ENCODE peak calls at places on chromosomes 5 and 9, in six cellular contexts. B, L, U, F, H and C are unnamed samples.

GRCh38 chr9:22041792-22042191 is 32.7 kb upstream of the CDKN2B start:
- DNase-seq in H (no peak), F (no peak), B (no peak), L (no peak), U (peak; percentile 92), C (peak; percentile 82)

GRCh38 chr5:28975508-28975907 is 1937.1 kb upstream of the CDH9 start:
- DNase-seq in B (no peak), F (no peak), U (no peak), H (no peak), L (no peak), C (no peak)

GRCh38 chr5:112693301-112693700 is 44.4 kb upstream of the APC start:
- DNase-seq in B (no peak), U (no peak), L (no peak), F (no peak), H (no peak), C (no peak)

GRCh38 chr5:13985736-13986418 is 41.4 kb upstream of the DNAH5 start:
- DNase-seq in L (peak; percentile 75), F (peak; percentile 92), U (peak; percentile 30), B (no peak), H (no peak), C (no peak)

GRCh38 chr5:169803077-169803981 is 166.3 kb downstream of the DOCK2 start:
- DNase-seq in H (no peak), L (peak; percentile 55), U (peak; percentile 12), F (no peak), B (peak; percentile 55), C (no peak)

GRCh38 chr5:14429102-14429501 is 152.5 kb upstream of the OTULINL start:
- DNase-seq in L (no peak), F (peak; percentile 53), B (no peak), H (no peak), U (peak; percentile 44), C (no peak)

GRCh38 chr9:133614678-133615077 is 5.5 kb upstream of the FAM163B start:
- DNase-seq in H (no peak), F (no peak), L (no peak), U (no peak), B (no peak), C (no peak)

GRCh38 chr9:134377976-134378375 is 51.7 kb downstream of the RXRA start:
- DNase-seq in H (peak; percentile 55), L (peak; percentile 61), F (no peak), B (peak; percentile 84), U (peak; percentile 88), C (no peak)

GRCh38 chr5:106454651-106455415 is 1215.9 kb downstream of the EFNA5 start:
- DNase-seq in H (no peak), F (peak; percentile 72), B (peak; percentile 18), L (peak; percentile 55), U (peak; percentile 5), C (no peak)

GRCh38 chr9:129023036-129023907 is 4.9 kb downstream of the SH3GLB2 start:
- DNase-seq in L (no peak), F (no peak), U (peak; percentile 40), H (peak; percentile 72), B (peak; percentile 75), C (no peak)

GRCh38 chr9:105911104-105911911 is 217.0 kb downstream of the TMEM38B start:
- DNase-seq in U (no peak), L (peak; percentile 33), B (no peak), F (no peak), H (no peak), C (no peak)

DNA sequence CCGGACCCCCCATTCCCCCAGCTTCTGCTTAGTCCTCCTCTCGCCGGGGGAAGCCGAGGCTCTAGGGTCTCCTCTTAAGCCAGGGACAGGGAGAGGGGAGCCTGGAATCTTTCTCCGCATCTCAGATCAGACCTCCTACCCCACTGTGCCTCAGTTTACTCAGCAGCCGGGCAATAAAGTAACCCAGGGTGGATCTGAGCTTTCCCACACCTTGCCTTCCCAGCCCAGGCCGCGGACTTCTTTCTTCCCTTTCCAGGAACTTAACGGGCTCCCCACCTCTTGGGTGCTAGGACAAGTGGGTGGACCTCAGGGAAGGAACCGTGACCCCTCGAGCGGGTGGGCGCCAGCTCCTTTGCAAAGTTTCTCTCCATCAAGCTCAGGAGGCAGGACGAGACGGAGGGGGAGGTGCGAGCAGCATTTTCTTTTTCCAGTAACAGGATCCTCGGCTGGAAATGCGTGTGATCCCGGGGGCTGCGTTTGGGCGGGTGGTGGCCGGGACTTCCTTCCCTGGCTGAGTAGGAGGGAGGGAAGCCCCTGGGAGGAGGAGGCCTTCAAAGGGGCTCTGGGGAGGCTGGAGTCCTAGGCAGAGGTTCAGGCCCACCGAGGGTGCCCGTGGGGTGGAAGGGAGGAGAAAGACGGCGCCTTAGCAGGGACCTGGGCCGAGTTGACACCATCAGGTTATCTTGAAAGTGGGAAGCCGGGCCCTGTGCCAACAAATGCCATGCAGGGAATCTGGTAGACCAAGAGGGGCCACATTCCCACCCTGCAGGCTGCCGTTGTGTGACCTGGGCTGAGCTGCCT is 803 bp downstream of the DAB2IP start:
- DNase-seq in F (peak; percentile 47), B (peak; percentile 64), L (no peak), U (peak; percentile 80), H (peak; percentile 60), C (peak; percentile 62)
- H3K4me3 ChIP-seq in F (peak overlapping the region; percentile 69), B (peak overlapping the region; percentile 88), L (peak overlapping the region; percentile 88), U (peak overlapping the region; percentile 19), H (peak overlapping the region; percentile 53), C (peak overlapping the region; percentile 88)

GRCh38 chr9:136530472-136531089 is 15.3 kb downstream of the NOTCH1 start:
- DNase-seq in L (no peak), H (no peak), B (no peak), U (no peak), F (peak; percentile 52), C (no peak)

GRCh38 chr9:136532799-136533774 is 12.8 kb downstream of the NOTCH1 start:
- DNase-seq in L (no peak), F (no peak), U (no peak), H (no peak), B (no peak), C (no peak)

GRCh38 chr9:136533775-136534157 is 12.1 kb downstream of the NOTCH1 start:
- DNase-seq in F (no peak), B (no peak), L (no peak), U (no peak), H (no peak), C (peak; percentile 88)

GRCh38 chr9:136531186-136531903 is 14.5 kb downstream of the NOTCH1 start:
- DNase-seq in B (no peak), H (no peak), F (no peak), U (no peak), L (no peak), C (no peak)

DNA sequence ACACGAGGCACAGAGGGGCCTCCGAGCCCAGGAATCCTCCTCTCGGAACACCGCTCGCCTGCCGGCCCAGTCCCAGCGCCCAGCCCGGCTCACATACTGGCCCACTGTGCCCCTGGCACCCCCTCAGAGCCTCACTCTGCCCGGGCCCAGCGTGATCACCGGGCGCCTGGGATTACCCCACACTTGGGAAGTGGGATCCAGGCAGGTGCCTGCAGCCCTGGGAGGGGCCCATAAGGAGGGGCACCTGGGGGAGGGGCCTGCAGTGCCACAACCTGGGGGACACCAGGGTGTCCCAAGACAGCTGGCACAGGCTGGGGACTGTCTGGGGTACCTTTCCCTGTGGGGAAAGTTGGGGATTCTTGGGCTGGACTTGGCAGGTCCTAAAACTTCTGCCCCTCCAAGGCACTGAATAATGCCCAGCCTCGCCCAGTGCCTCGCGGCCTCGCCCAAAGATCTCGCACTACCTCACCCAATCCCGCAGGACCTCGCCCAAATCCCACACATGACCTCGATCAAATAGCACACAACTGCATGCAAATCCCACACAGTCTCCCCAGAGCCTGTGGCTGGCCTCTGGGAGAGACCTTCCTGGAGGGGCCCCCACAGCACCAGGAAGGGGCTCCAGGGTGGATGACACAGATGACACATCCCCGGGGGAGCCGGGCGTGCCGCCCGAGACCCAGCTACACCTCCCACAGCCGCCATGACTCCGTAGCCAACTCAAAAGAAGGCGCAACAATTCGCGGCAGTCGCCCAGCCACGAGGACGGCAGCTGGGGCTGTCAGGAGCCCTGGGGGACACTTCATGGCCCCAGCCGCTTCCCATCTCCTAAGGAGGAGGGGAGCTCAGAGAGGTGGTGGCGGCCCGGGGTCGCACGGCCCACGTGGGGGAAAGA is 13.7 kb downstream of the NOTCH1 start:
- DNase-seq in B (no peak), H (no peak), U (no peak), F (no peak), L (no peak), C (no peak)
- TF ChIP-seq POLR2A in B (no peak), H (no peak), U (no peak), F (no peak), L (no peak), C (no peak)

GRCh38 chr5:139696167-139696893 is 48.2 kb downstream of the CXXC5 start:
- DNase-seq in U (peak; percentile 65), L (no peak), F (no peak), H (no peak), B (no peak), C (no peak)
- H3K4me1 ChIP-seq in U (peaks cover 58% of the 10 kb centered on the region), L (peaks cover 38% of the 10 kb centered on the region), F (peaks cover 6% of the 10 kb centered on the region), H (peaks cover 16% of the 10 kb centered on the region), B (peaks cover 61% of the 10 kb centered on the region), C (peaks cover 17% of the 10 kb centered on the region)

GRCh38 chr5:129122560-129122959 is 28.0 kb downstream of the ISOC1 start:
- DNase-seq in L (no peak), B (no peak), H (no peak), U (no peak), F (no peak), C (no peak)

GRCh38 chr5:129120158-129120581 is 25.6 kb downstream of the ISOC1 start:
- DNase-seq in F (no peak), B (no peak), H (no peak), U (no peak), L (no peak), C (no peak)

DNA sequence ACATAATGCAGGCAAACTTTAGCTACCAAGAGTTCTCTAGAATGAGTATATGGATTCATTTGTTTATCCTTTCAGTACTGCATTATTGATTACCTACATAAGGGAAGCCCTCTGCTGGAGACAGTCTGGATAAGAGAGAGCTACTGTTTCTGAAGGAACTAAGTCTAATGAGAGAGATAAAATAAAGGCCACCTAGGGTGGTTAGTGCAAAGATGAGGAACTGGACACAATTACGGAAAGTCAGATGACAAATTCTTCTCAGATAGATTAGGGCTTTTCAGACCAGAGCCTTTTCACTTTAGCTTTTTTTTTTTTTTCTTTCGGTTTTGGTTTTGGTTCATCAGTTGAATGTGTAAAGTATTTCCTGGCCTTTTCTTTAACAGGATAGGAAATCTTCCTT is 31.3 kb downstream of the ISOC1 start:
- DNase-seq in U (no peak), L (no peak), B (no peak), F (no peak), H (no peak), C (no peak)
- H3K4me3 ChIP-seq in U (no peak overlapping the region), L (no peak overlapping the region), B (no peak overlapping the region), F (no peak overlapping the region), H (no peak overlapping the region), C (no peak overlapping the region)

GRCh38 chr5:168286386-168286785 is 5.1 kb upstream of the WWC1 start:
- DNase-seq in U (no peak), B (no peak), H (no peak), F (no peak), L (no peak), C (no peak)

GRCh38 chr5:168287362-168287761 is 4.1 kb upstream of the WWC1 start:
- DNase-seq in H (no peak), B (no peak), F (no peak), U (no peak), L (no peak), C (no peak)

GRCh38 chr5:168291281-168291960 is at the start of gene WWC1:
- DNase-seq in B (no peak), U (peak; percentile 95), F (no peak), L (peak; percentile 84), H (peak; percentile 41), C (peak; percentile 79)

GRCh38 chr5:168290902-168291280 is 554 bp upstream of the WWC1 start:
- DNase-seq in U (no peak), H (no peak), F (no peak), B (no peak), L (no peak), C (no peak)

GRCh38 chr5:168288349-168289245 is 2.8 kb upstream of the WWC1 start:
- DNase-seq in H (no peak), F (no peak), L (peak; percentile 55), U (peak; percentile 78), B (no peak), C (no peak)
- TF ChIP-seq POLR2A in H (no peak), F (no peak), L (no peak), U (peak; percentile 46), B (no peak), C (no peak)